ENCODE peak calls at places on chromosomes 1 and 21, in nine cellular contexts. O, X, G, R, B, M, N, U and E are unnamed samples.

GRCh38 chr1:116911779-116912469 is 2.2 kb downstream of the PTGFRN start:
- DNase-seq in X (no peak), O (no peak), M (no peak), U (no peak), N (no peak), B (no peak), R (no peak), G (no peak), E (no peak)

GRCh38 chr21:35904995-35905972 is 155.0 kb downstream of the SETD4 start:
- DNase-seq in O (no peak), G (no peak), U (no peak), N (no peak), R (no peak), X (no peak), B (no peak), M (no peak), E (peak; percentile 33)

GRCh38 chr1:58618303-58618702 is 41.3 kb upstream of the TACSTD2 start:
- DNase-seq in M (peak; percentile 96), B (no peak), N (no peak), O (no peak), R (peak; percentile 42), G (no peak), U (no peak), X (no peak), E (peak; percentile 61)

GRCh38 chr1:33055210-33055991 is 18.7 kb upstream of the AK2 start:
- DNase-seq in U (peak; percentile 89), M (peak; percentile 88), R (peak; percentile 84), O (peak; percentile 48), X (peak; percentile 60), B (no peak), N (no peak), G (peak; percentile 52), E (peak; percentile 88)

GRCh38 chr1:14997646-14998276 is 155.8 kb upstream of the TMEM51 start:
- DNase-seq in O (no peak), N (no peak), U (no peak), M (no peak), X (no peak), G (no peak), R (no peak), B (no peak), E (no peak)

GRCh38 chr1:231040800-231041704 is 998 bp upstream of the FAM89A start:
- DNase-seq in U (peak; percentile 52), O (no peak), G (no peak), N (no peak), X (no peak), R (no peak), M (no peak), B (no peak), E (peak; percentile 22)

GRCh38 chr1:223393275-223394214 is at the start of gene CCDC185:
- DNase-seq in R (no peak), O (peak; percentile 23), B (no peak), X (no peak), N (no peak), M (no peak), U (no peak), G (peak; percentile 8), E (no peak)

GRCh38 chr1:182786223-182787001 is 3.2 kb upstream of the NPL start:
- DNase-seq in O (peak; percentile 58), N (peak; percentile 63), B (no peak), G (peak; percentile 50), R (peak; percentile 77), X (peak; percentile 70), M (peak; percentile 59), U (peak; percentile 75), E (peak; percentile 46)

GRCh38 chr1:247115141-247115510 is 11.0 kb upstream of the ZNF669 start:
- DNase-seq in R (no peak), N (no peak), M (no peak), X (no peak), G (no peak), B (no peak), U (no peak), O (no peak), E (no peak)

GRCh38 chr1:60942291-60942690 is 140.1 kb upstream of the NFIA start:
- DNase-seq in N (no peak), R (no peak), U (no peak), M (no peak), X (no peak), B (no peak), O (no peak), G (no peak), E (no peak)

GRCh38 chr1:248810727-248811513 is 14.8 kb downstream of the SH3BP5L start:
- DNase-seq in U (no peak), R (peak; percentile 22), N (no peak), X (no peak), G (no peak), O (no peak), M (no peak), B (no peak), E (peak; percentile 76)

GRCh38 chr1:65221638-65222421 is 73.8 kb downstream of the AK4 start:
- DNase-seq in G (peak; percentile 1), R (no peak), O (no peak), M (no peak), X (no peak), U (no peak), B (no peak), N (no peak), E (no peak)

GRCh38 chr1:2194898-2195673 is 514 bp upstream of the FAAP20 start:
- DNase-seq in N (peak; percentile 89), R (peak; percentile 93), X (peak; percentile 87), B (peak; percentile 83), O (peak; percentile 68), M (peak; percentile 81), U (peak; percentile 76), G (peak; percentile 84), E (peak; percentile 89)

GRCh38 chr1:25906644-25907300 is 553 bp upstream of the STMN1 start:
- DNase-seq in G (peak; percentile 87), X (no peak), N (no peak), O (peak; percentile 80), U (no peak), R (no peak), B (no peak), M (no peak), E (no peak)

GRCh38 chr21:28833181-28833580 is 159.5 kb downstream of the LTN1 start:
- DNase-seq in B (no peak), R (no peak), X (no peak), M (peak; percentile 53), U (no peak), N (no peak), O (no peak), G (no peak), E (no peak)

GRCh38 chr21:15379776-15380175 is 315.0 kb upstream of the NRIP1 start:
- DNase-seq in M (no peak), O (no peak), G (no peak), X (no peak), R (no peak), B (no peak), U (no peak), N (no peak), E (no peak)

GRCh38 chr1:224223819-224224714 is 41.0 kb downstream of the DEGS1 start:
- DNase-seq in B (no peak), X (no peak), M (peak; percentile 95), U (no peak), R (peak; percentile 92), O (peak; percentile 26), N (no peak), G (no peak), E (no peak)

GRCh38 chr1:59025898-59026426 is 242.1 kb upstream of the JUN start:
- DNase-seq in O (no peak), N (no peak), R (peak; percentile 90), B (no peak), X (peak; percentile 26), G (no peak), M (no peak), U (no peak), E (no peak)

GRCh38 chr1:22845536-22845935 is 127.1 kb downstream of the LACTBL1 start:
- DNase-seq in B (no peak), N (no peak), R (no peak), M (no peak), X (no peak), G (no peak), O (no peak), U (no peak), E (no peak)

GRCh38 chr1:93597697-93598096 is 83.9 kb downstream of the BCAR3 start:
- DNase-seq in U (no peak), X (no peak), B (no peak), R (no peak), G (no peak), N (no peak), M (no peak), O (peak; percentile 97), E (no peak)

GRCh38 chr21:19237603-19238002 is 834.0 kb upstream of the TMPRSS15 start:
- DNase-seq in R (no peak), U (no peak), G (no peak), X (no peak), B (no peak), M (no peak), O (no peak), N (no peak), E (no peak)

GRCh38 chr1:27968692-27969091 is 8.9 kb downstream of the XKR8 start:
- DNase-seq in X (no peak), U (no peak), R (peak; percentile 84), N (peak; percentile 23), B (no peak), M (peak; percentile 81), G (no peak), O (no peak), E (no peak)

GRCh38 chr1:225474986-225475820 is 47.4 kb upstream of the LBR start:
- DNase-seq in G (peak; percentile 54), X (peak; percentile 70), U (peak; percentile 94), M (peak; percentile 48), R (peak; percentile 62), N (peak; percentile 71), O (peak; percentile 61), B (peak; percentile 35), E (peak; percentile 85)

GRCh38 chr1:214259353-214259982 is 21.5 kb upstream of the SMYD2 start:
- DNase-seq in B (no peak), X (no peak), O (no peak), U (no peak), R (peak; percentile 20), G (no peak), M (no peak), N (no peak), E (no peak)

GRCh38 chr1:220321758-220322157 is 49.5 kb upstream of the RAB3GAP2 start:
- DNase-seq in R (no peak), M (no peak), G (no peak), B (no peak), X (no peak), U (no peak), O (no peak), N (no peak), E (no peak)

GRCh38 chr1:30600258-30600657 is 123.1 kb downstream of the MATN1 start:
- DNase-seq in G (no peak), X (no peak), B (no peak), O (peak; percentile 8), M (no peak), R (no peak), N (no peak), U (no peak), E (no peak)